ENCODE peak calls at places on chromosomes 13 and 19, in five cellular contexts. C is A673, F is lower leg skin, E is PC-3, O is NB4. G is an unnamed sample.

GRCh38 chr13:33279898-33280549 is 5.5 kb downstream of the STARD13 start:
- DNase-seq in C (no peak), F (peak), E (peak), O (no peak), G (no peak)

GRCh38 chr19:44618640-44619357 is 5.4 kb downstream of the IGSF23 start:
- DNase-seq in C (no peak), F (no peak), E (no peak), O (no peak), G (no peak)

GRCh38 chr19:9934132-9934950 is 2.0 kb downstream of the OLFM2 start:
- DNase-seq in C (peak), F (peak), E (peak), O (peak), G (peak)

GRCh38 chr19:17841810-17842662 is 5.7 kb downstream of the JAK3 start:
- DNase-seq in C (peak), F (peak), E (peak), O (peak), G (peak)

GRCh38 chr13:47672982-47673670 is 327.9 kb downstream of the SUCLA2 start:
- DNase-seq in C (no peak), F (no peak), E (peak), O (peak), G (no peak)

GRCh38 chr13:23695711-23696512 is 125.7 kb downstream of the TNFRSF19 start:
- DNase-seq in C (no peak), F (no peak), E (no peak), O (peak), G (no peak)

GRCh38 chr19:13795595-13796300 is 505 bp downstream of the ZSWIM4 start:
- DNase-seq in C (no peak), F (no peak), E (peak), O (no peak), G (no peak)

GRCh38 chr13:54184576-54184975 is 1156.0 kb downstream of the OLFM4 start:
- DNase-seq in C (no peak), F (no peak), E (no peak), O (no peak), G (no peak)

GRCh38 chr13:84925443-84925842 is 873.8 kb downstream of the SLITRK6 start:
- DNase-seq in C (no peak), F (no peak), E (peak), O (no peak), G (no peak)

GRCh38 chr19:43534811-43535761 is 2.1 kb downstream of the ZNF575 start:
- DNase-seq in C (peak), F (no peak), E (peak), O (peak), G (peak)

GRCh38 chr13:95185851-95186250 is 115.4 kb downstream of the ABCC4 start:
- DNase-seq in C (no peak), F (no peak), E (no peak), O (no peak), G (no peak)

GRCh38 chr13:37959284-37959683 is 89.7 kb upstream of the TRPC4 start:
- DNase-seq in C (no peak), F (no peak), E (no peak), O (no peak), G (no peak)

GRCh38 chr19:33444238-33444992 is 70.9 kb downstream of the CEBPG start:
- DNase-seq in C (no peak), F (no peak), E (no peak), O (no peak), G (no peak)

GRCh38 chr13:45751882-45752281 is 49.8 kb downstream of the CBY2 start:
- DNase-seq in C (peak), F (no peak), E (no peak), O (no peak), G (no peak)

GRCh38 chr19:3365447-3366103 is 808 bp upstream of the NFIC start:
- DNase-seq in C (peak), F (peak), E (peak), O (peak), G (peak)

GRCh38 chr19:4278460-4278901 is 585 bp upstream of the SHD start:
- DNase-seq in C (no peak), F (no peak), E (no peak), O (peak), G (peak)

GRCh38 chr19:17255150-17255621 is 9.4 kb downstream of the USHBP1 start:
- DNase-seq in C (no peak), F (no peak), E (peak), O (no peak), G (no peak)

GRCh38 chr19:10087296-10088061 is 1.4 kb downstream of the SHFL start:
- DNase-seq in C (no peak), F (no peak), E (no peak), O (peak), G (no peak)

GRCh38 chr13:110360598-110360997 is 53.5 kb downstream of the COL4A2 start:
- DNase-seq in C (peak), F (no peak), E (no peak), O (no peak), G (peak)

GRCh38 chr13:24664726-24665409 is 15.3 kb upstream of the ATP12A start:
- DNase-seq in C (no peak), F (no peak), E (peak), O (no peak), G (no peak)

DNA sequence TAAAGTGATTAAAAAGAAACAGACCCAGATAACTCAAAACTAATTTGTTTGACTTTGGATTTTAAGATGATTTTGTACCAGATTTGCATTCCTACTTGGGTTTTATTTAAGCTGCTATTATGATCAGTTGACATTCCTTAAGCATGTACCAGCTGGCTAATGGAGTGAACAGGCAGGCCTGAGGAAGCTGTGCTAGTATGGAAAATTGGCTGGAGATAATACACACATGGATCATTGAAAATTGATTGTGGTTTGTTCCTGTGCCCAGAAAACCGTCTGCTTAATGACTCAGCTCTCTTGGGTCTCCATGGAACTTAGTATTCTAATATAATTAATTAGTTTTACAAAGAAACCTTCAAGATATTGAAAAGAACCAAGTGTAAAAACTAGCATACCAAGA is 22.6 kb downstream of the POLR1D start:
- DNase-seq in C (peak), F (no peak), E (peak), O (peak), G (no peak)
- H3K4me3 ChIP-seq in C (no peak), F (no peak), E (no peak), O (no peak), G (no peak)

GRCh38 chr13:106561551-106562170 is 6.3 kb downstream of the ARGLU1 start:
- DNase-seq in C (no peak), F (no peak), E (no peak), O (peak), G (no peak)
- H3K4me3 ChIP-seq in C (no peak), F (no peak), E (no peak), O (peak), G (no peak)

GRCh38 chr13:20375871-20376270 is 143.8 kb upstream of the GJB6 start:
- DNase-seq in C (no peak), F (no peak), E (no peak), O (no peak), G (no peak)
- H3K4me3 ChIP-seq in C (no peak), F (no peak), E (no peak), O (no peak), G (no peak)

GRCh38 chr13:51784097-51784496 is 19.9 kb downstream of the DHRS12 start:
- DNase-seq in C (no peak), F (no peak), E (no peak), O (no peak), G (no peak)

GRCh38 chr13:51782026-51782710 is 21.8 kb downstream of the DHRS12 start:
- DNase-seq in C (peak), F (no peak), E (no peak), O (no peak), G (no peak)

GRCh38 chr13:51783432-51784094 is 20.4 kb downstream of the DHRS12 start:
- DNase-seq in C (no peak), F (no peak), E (no peak), O (no peak), G (no peak)

GRCh38 chr13:51785592-51786424 is 18.2 kb downstream of the DHRS12 start:
- DNase-seq in C (peak), F (no peak), E (no peak), O (peak), G (peak)

GRCh38 chr13:51786425-51787010 is 17.4 kb downstream of the DHRS12 start:
- DNase-seq in C (no peak), F (no peak), E (no peak), O (no peak), G (peak)
- H3K4me3 ChIP-seq in C (no peak), F (no peak), E (no peak), O (no peak), G (peak)

GRCh38 chr13:27449936-27450828 is at the start of gene MTIF3:
- DNase-seq in C (peak), F (peak), E (peak), O (peak), G (peak)
- H3K4me3 ChIP-seq in C (peak), F (peak), E (peak), O (peak), G (peak)

DNA sequence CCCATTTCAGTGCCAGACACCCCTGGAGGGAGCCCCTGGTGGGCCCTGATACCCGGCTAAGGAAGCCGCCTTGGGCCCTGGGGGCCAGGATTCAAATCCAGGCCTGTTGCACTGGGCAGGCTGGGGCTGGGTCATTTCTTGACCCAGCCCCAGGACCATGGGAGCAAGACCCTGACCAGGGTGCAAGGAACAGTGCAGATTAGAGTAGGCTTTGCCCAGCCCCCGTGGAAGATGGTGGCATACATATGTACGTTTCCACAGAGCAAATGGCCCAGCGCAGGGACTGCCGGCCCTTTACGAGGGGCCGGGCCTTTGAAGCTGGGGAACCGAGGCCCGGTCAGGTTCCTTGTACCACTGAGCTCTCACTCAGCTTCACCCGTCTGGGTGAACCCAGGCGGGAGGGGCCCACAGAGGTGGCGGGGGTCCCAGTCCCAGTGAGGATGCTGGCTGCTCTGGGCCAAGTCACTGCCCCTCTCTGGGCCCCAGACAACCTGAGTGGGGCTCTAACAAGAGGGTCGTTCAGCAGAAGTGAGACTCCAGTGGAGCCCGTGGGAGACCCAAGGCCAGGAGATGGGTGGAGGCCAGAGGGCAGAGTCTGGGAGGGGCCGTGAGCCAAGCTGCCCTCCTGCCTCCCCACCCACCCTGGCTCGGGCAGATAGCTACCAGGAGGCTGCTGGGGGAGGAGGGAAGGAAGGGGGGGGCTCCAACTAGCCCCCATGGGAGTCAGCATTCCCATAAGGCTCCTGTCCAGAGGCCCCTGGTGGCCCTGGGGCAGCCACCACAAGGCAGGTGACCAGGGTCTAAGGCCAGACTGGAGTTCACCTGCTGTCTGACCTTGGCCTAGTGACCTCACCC is 2.7 kb downstream of the MKNK2 start:
- DNase-seq in C (no peak), F (no peak), E (no peak), O (no peak), G (no peak)
- H3K4me3 ChIP-seq in C (no peak), F (peak), E (peak), O (no peak), G (no peak)

DNA sequence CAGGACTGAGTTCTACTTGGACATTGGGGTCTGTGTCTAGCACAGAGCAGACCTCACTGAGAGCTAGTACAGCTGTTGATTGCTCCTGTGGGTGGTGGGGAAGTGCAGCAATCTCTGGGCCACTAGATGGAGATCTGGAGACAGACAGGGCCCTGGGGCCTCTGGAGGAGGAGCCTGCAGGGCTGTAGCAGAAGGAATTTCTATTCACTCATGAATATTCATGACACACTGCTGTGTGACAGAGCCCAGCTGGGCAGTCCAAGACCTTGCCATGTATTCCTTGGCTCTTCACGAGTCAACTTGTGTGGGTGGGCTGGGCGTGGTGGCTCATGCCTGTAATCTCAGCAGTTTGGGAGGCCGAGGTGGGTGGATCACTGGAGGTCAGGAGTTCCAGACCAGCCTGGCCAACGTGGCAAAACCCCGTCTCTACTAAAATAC is 37.5 kb downstream of the SUGP2 start:
- DNase-seq in C (peak), F (no peak), E (peak), O (peak), G (peak)
- H3K4me3 ChIP-seq in C (no peak), F (no peak), E (no peak), O (no peak), G (no peak)

GRCh38 chr13:106533101-106533939 is 2.1 kb downstream of the EFNB2 start:
- DNase-seq in C (peak), F (peak), E (peak), O (peak), G (peak)

GRCh38 chr13:106530209-106530906 is 5.1 kb downstream of the EFNB2 start:
- DNase-seq in C (no peak), F (no peak), E (peak), O (no peak), G (no peak)

GRCh38 chr13:106533940-106534843 is 1.3 kb downstream of the EFNB2 start:
- DNase-seq in C (no peak), F (no peak), E (peak), O (no peak), G (peak)

GRCh38 chr13:106530907-106531520 is 4.4 kb downstream of the EFNB2 start:
- DNase-seq in C (no peak), F (no peak), E (peak), O (no peak), G (no peak)

DNA sequence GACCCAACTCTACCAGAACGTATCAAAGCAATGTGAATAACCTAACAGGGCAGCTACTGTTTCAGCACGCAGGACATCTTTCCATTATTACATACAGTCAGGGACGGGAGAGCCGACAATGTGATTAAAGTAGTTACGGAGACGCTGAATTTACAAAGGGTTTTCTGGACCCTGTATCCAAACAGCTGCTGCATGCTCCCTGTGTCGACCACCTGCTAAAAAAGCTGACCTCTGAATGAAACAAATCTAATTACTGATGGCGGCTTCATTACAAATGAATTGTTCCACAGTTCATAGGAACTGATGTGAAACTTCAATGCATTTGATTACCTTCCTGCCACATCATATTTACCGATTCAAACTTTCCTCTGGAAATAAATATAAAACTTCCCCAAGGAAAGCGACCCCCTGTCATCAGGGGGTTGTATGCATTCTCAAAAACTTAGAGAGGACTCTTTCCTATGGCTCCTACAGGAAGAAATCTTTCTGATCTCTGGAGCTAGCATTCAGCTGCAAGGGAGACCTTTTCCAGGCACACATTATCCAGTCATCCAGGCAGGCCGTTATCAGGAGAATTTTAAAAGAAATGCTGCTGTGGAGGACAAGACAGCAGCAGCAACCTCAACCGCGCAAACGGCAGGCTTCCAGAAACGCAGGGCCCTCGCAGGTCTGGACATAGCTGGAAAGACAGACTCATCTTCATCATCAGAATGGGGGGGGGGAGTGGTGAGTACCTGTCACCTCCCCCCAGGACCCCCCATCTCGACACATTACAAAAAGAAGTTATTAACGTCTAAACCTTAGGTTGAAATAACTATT is 3.1 kb downstream of the EFNB2 start:
- DNase-seq in C (no peak), F (no peak), E (peak), O (no peak), G (peak)
- H3K4me3 ChIP-seq in C (no peak), F (no peak), E (peak), O (no peak), G (peak)